ENCODE peak calls at places on chromosome 20, in seven cellular contexts. L, K, V, A, P, Z and Q are unnamed samples.

GRCh38 chr20:35166242-35166830 is 5.5 kb upstream of the PROCR start:
- DNase-seq in L (no peak), K (peak; percentile 79), V (no peak), A (peak; percentile 67), P (no peak), Z (no peak), Q (peak; percentile 77)

GRCh38 chr20:19121916-19122315 is 90.5 kb upstream of the SLC24A3 start:
- DNase-seq in L (no peak), K (no peak), V (no peak), A (no peak), P (no peak), Z (no peak), Q (no peak)

GRCh38 chr20:57317789-57318371 is 11.7 kb upstream of the SPO11 start:
- DNase-seq in L (no peak), K (no peak), V (no peak), A (no peak), P (no peak), Z (no peak), Q (no peak)

GRCh38 chr20:61112515-61112914 is 139.5 kb upstream of the CDH4 start:
- DNase-seq in L (no peak), K (no peak), V (no peak), A (no peak), P (no peak), Z (no peak), Q (no peak)

GRCh38 chr20:38680492-38681118 is 43.7 kb upstream of the SLC32A1 start:
- DNase-seq in L (peak; percentile 39), K (no peak), V (peak; percentile 26), A (no peak), P (no peak), Z (no peak), Q (peak; percentile 73)

GRCh38 chr20:20461526-20461925 is 93.6 kb downstream of the INSM1 start:
- DNase-seq in L (no peak), K (no peak), V (no peak), A (no peak), P (no peak), Z (no peak), Q (no peak)

GRCh38 chr20:17969276-17969883 is 562 bp downstream of the MGME1 start:
- DNase-seq in L (no peak), K (no peak), V (no peak), A (no peak), P (no peak), Z (no peak), Q (peak; percentile 33)

GRCh38 chr20:49286689-49287551 is 9.1 kb upstream of the ZNFX1 start:
- DNase-seq in L (no peak), K (no peak), V (peak; percentile 76), A (no peak), P (no peak), Z (no peak), Q (no peak)

GRCh38 chr20:16758459-16759160 is 10.5 kb downstream of the OTOR start:
- DNase-seq in L (no peak), K (no peak), V (no peak), A (no peak), P (no peak), Z (no peak), Q (no peak)

GRCh38 chr20:5119435-5120188 is at the start of gene PCNA:
- DNase-seq in L (peak; percentile 94), K (peak; percentile 98), V (peak; percentile 98), A (peak; percentile 99), P (peak; percentile 97), Z (peak; percentile 93), Q (peak; percentile 93)
- TF ChIP-seq CTCF in L (no peak), K (no peak), V (no peak), A (peak; percentile 15), P (no peak), Z (no peak), Q (no peak)

GRCh38 chr20:6185268-6185667 is 62.4 kb upstream of the FERMT1 start:
- DNase-seq in L (no peak), K (no peak), V (no peak), A (no peak), P (no peak), Z (no peak), Q (no peak)
- TF ChIP-seq CTCF in L (no peak), K (no peak), V (peak; percentile 6), A (no peak), P (no peak), Z (peak; percentile 54), Q (no peak)

DNA sequence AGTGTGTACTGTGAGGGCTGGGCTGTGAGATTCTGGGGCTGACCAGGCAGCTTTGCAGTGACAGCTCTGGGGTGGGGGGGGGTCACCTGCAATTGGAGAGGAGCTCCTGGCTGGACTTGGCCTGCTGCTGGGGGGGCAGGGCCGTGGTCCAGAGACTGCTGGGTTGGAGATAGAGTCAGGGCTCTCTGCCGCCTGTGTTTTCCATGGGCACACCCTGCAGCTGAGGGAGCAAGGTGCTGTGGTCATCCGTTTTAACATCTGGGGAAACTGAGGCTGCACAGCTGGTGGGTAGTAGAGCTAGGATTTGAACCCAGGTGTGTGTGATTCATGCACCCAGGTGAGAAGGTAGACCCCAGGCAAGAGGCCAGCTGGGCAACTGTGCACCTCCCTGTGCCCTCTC is 7.3 kb downstream of the DLGAP4 start:
- DNase-seq in L (no peak), K (no peak), V (no peak), A (peak; percentile 28), P (no peak), Z (no peak), Q (no peak)
- TF ChIP-seq CTCF in L (no peak), K (no peak), V (no peak), A (no peak), P (no peak), Z (no peak), Q (no peak)

DNA sequence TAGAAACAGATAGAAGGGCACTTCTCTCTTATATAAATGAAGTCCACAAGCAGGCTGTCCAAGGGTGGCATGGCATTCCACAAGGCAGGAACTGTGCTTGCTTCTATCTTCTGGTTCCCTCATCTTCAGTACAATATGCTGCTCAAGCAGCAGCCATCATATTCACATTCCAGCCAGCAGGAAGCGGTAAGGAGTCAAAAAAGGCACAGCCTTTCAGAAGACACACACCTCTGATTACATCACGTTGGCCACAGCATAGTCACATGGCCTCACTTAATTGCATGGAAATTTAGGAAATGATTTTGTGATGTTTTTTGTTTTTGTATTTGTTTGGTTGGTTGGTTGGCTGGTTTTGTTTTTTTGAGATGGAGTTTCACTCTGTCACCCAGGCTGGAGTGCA is 19.0 kb downstream of the REM1 start:
- DNase-seq in L (peak; percentile 55), K (no peak), V (peak; percentile 31), A (no peak), P (no peak), Z (no peak), Q (peak; percentile 34)
- TF ChIP-seq CTCF in L (peak; percentile 55), K (peak; percentile 19), V (peak; percentile 48), A (peak; percentile 48), P (no peak), Z (peak; percentile 55), Q (peak; percentile 42)

DNA sequence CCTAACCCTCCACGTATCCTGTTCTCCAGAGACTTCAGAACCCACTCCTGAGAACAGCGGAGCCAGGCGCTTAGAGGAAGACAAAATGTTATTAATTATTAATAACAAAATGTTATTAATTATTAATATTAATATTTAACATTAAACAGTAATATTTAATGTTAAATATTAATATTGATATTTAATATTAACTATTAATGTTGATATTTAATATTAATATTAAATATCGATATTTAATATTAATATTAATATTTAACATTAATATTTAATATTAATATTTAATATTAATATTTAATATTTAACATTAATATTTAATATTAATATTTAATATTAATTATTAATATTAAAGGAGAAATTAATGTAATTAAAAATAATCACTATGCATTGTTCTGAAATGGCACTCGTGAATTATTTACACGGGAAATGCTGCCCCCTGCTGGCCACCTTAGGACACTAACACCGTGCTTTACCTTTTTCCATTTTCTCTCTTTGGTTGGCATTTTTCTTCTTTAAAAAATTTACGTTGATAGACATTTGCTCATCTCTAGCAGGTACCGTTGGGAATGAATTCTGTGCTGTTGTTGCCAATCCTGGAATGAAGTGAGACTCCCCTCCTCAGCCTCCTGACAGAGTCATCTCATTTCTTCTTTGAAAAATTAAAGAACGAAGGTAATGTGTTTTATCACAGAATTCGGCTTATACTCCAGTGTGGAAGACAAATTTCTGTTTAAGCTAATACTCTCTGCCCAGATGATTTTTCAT is 7.5 kb upstream of the GGTLC1 start:
- DNase-seq in L (peak; percentile 57), K (no peak), V (peak; percentile 4), A (peak; percentile 76), P (peak; percentile 29), Z (peak; percentile 3), Q (peak; percentile 43)
- TF ChIP-seq CTCF in L (peak; percentile 76), K (peak; percentile 79), V (peak; percentile 74), A (peak; percentile 81), P (peak; percentile 59), Z (peak; percentile 46), Q (peak; percentile 90)

GRCh38 chr20:63295422-63295821 is 2.4 kb downstream of the COL20A1 start:
- DNase-seq in L (no peak), K (peak; percentile 38), V (no peak), A (no peak), P (no peak), Z (no peak), Q (no peak)
- TF ChIP-seq CTCF in L (no peak), K (no peak), V (no peak), A (no peak), P (no peak), Z (no peak), Q (no peak)

GRCh38 chr20:22667198-22667597 is 82.8 kb upstream of the FOXA2 start:
- DNase-seq in L (no peak), K (no peak), V (no peak), A (no peak), P (no peak), Z (no peak), Q (no peak)

GRCh38 chr20:22663528-22664025 is 79.2 kb upstream of the FOXA2 start:
- DNase-seq in L (no peak), K (no peak), V (no peak), A (no peak), P (no peak), Z (peak; percentile 58), Q (no peak)
- TF ChIP-seq CTCF in L (no peak), K (no peak), V (no peak), A (no peak), P (no peak), Z (no peak), Q (no peak)

GRCh38 chr20:46709459-46710148 is at the start of gene SLC2A10:
- DNase-seq in L (peak; percentile 38), K (peak; percentile 78), V (peak; percentile 67), A (peak; percentile 87), P (peak; percentile 38), Z (no peak), Q (peak; percentile 72)
- TF ChIP-seq CTCF in L (peak; percentile 5), K (no peak), V (no peak), A (no peak), P (no peak), Z (no peak), Q (no peak)